ENCODE peak calls at places on chromosomes 2 and 18, in eight cellular contexts. O is Kasumi-1; G is NCI-H1048; A is T-helper 9 cell; T is naive thymus-derived CD8-positive, alpha-beta T cell; Y is activated T-cell treated with anti-CD3 and anti-CD28 coated beads, Interleukin-2, amount 50 U/mL, for 72 hours; F is CD8-positive, alpha-beta T cell; D is HuH-7. R is an unnamed sample.

GRCh38 chr2:120766758-120767351 is 31.2 kb downstream of the GLI2 start:
- DNase-seq in O (no peak), G (no peak), A (no peak), T (no peak), Y (no peak), F (no peak), D (no peak), R (no peak)

GRCh38 chr18:56748698-56749268 is 97.6 kb downstream of the WDR7 start:
- DNase-seq in O (peak), G (no peak), A (no peak), T (no peak), Y (no peak), F (no peak), D (peak), R (peak)

GRCh38 chr2:237759176-237759575 is 39.4 kb upstream of the RBM44 start:
- DNase-seq in O (no peak), G (no peak), A (no peak), T (no peak), Y (no peak), F (no peak), D (no peak), R (no peak)

GRCh38 chr2:240252191-240252871 is 111.9 kb upstream of the OTOS start:
- DNase-seq in O (no peak), G (no peak), A (no peak), T (no peak), Y (no peak), F (no peak), D (no peak), R (no peak)

GRCh38 chr18:32768646-32769206 is 4.1 kb downstream of the KLHL14 start:
- DNase-seq in O (no peak), G (no peak), A (no peak), T (no peak), Y (no peak), F (no peak), D (no peak), R (no peak)

GRCh38 chr2:182826051-182826450 is 40.4 kb downstream of the FRZB start:
- DNase-seq in O (no peak), G (no peak), A (no peak), T (no peak), Y (no peak), F (no peak), D (no peak), R (no peak)

GRCh38 chr2:203737360-203737759 is 30.9 kb downstream of the CD28 start:
- DNase-seq in O (no peak), G (no peak), A (no peak), T (no peak), Y (no peak), F (no peak), D (no peak), R (no peak)

GRCh38 chr2:70203086-70203485 is 12.3 kb upstream of the C2orf42 start:
- DNase-seq in O (no peak), G (no peak), A (no peak), T (no peak), Y (no peak), F (no peak), D (no peak), R (no peak)

GRCh38 chr2:242098445-242099128 is 229.1 kb downstream of the RTP5 start:
- DNase-seq in O (peak), G (no peak), A (no peak), T (no peak), Y (no peak), F (no peak), D (no peak), R (no peak)

GRCh38 chr2:12700989-12701388 is 15.7 kb upstream of the TRIB2 start:
- DNase-seq in O (no peak), G (no peak), A (no peak), T (no peak), Y (no peak), F (no peak), D (no peak), R (no peak)

GRCh38 chr2:202031261-202031986 is 2.2 kb upstream of the FZD7 start:
- DNase-seq in O (no peak), G (no peak), A (no peak), T (no peak), Y (no peak), F (no peak), D (no peak), R (no peak)

GRCh38 chr2:86065512-86065911 is 40.2 kb downstream of the POLR1A start:
- DNase-seq in O (no peak), G (no peak), A (no peak), T (no peak), Y (no peak), F (no peak), D (no peak), R (no peak)

GRCh38 chr2:223545830-223546229 is 56.3 kb downstream of the SCG2 start:
- DNase-seq in O (no peak), G (no peak), A (no peak), T (no peak), Y (no peak), F (no peak), D (no peak), R (no peak)

GRCh38 chr2:236133410-236134012 is 34.7 kb downstream of the GBX2 start:
- DNase-seq in O (no peak), G (no peak), A (no peak), T (no peak), Y (no peak), F (no peak), D (no peak), R (no peak)

GRCh38 chr2:203431391-203432185 is 103.4 kb downstream of the ABI2 start:
- DNase-seq in O (no peak), G (no peak), A (no peak), T (no peak), Y (no peak), F (no peak), D (no peak), R (no peak)

R was measured in Caco-2.